ENCODE peak calls at places on chromosome 1, in four cellular contexts. One of them, this sample, is unnamed.

GRCh38 chr1:114113801-114114750 is 39.6 kb downstream of the SYT6 start:
- DNase-seq in vagina: no peak
- DNase-seq in stimulated activated CD8-positive, alpha-beta memory T cell treated with anti-CD3 and anti-CD28 coated beads, Interleukin-7, amount 100 ng/mL, for 1 hour: no peak
- DNase-seq in right atrium auricular region: no peak
- DNase-seq in this sample: no peak

GRCh38 chr1:19067187-19067911 is 110.9 kb upstream of the IFFO2 start:
- DNase-seq in vagina: no peak
- DNase-seq in stimulated activated CD8-positive, alpha-beta memory T cell treated with anti-CD3 and anti-CD28 coated beads, Interleukin-7, amount 100 ng/mL, for 1 hour: no peak
- DNase-seq in right atrium auricular region: no peak
- DNase-seq in this sample: no peak

GRCh38 chr1:149884433-149885363 is 14.7 kb upstream of the BOLA1 start:
- DNase-seq in vagina: no peak
- DNase-seq in stimulated activated CD8-positive, alpha-beta memory T cell treated with anti-CD3 and anti-CD28 coated beads, Interleukin-7, amount 100 ng/mL, for 1 hour: no peak
- DNase-seq in right atrium auricular region: peak
- DNase-seq in this sample: peak

GRCh38 chr1:151370211-151370911 is 2.1 kb downstream of the SELENBP1 start:
- DNase-seq in right atrium auricular region: peak
- DNase-seq in stimulated activated CD8-positive, alpha-beta memory T cell treated with anti-CD3 and anti-CD28 coated beads, Interleukin-7, amount 100 ng/mL, for 1 hour: no peak
- DNase-seq in vagina: no peak
- DNase-seq in this sample: no peak

GRCh38 chr1:241639653-241640148 is 468 bp downstream of the CHML start:
- DNase-seq in right atrium auricular region: no peak
- DNase-seq in vagina: no peak
- DNase-seq in stimulated activated CD8-positive, alpha-beta memory T cell treated with anti-CD3 and anti-CD28 coated beads, Interleukin-7, amount 100 ng/mL, for 1 hour: peak
- DNase-seq in this sample: no peak

GRCh38 chr1:235304549-235305451 is 23.2 kb downstream of the ARID4B start:
- DNase-seq in right atrium auricular region: no peak
- DNase-seq in vagina: no peak
- DNase-seq in stimulated activated CD8-positive, alpha-beta memory T cell treated with anti-CD3 and anti-CD28 coated beads, Interleukin-7, amount 100 ng/mL, for 1 hour: no peak
- DNase-seq in this sample: no peak

GRCh38 chr1:91803847-91804545 is 82.0 kb downstream of the TGFBR3 start:
- DNase-seq in stimulated activated CD8-positive, alpha-beta memory T cell treated with anti-CD3 and anti-CD28 coated beads, Interleukin-7, amount 100 ng/mL, for 1 hour: peak
- DNase-seq in right atrium auricular region: no peak
- DNase-seq in vagina: no peak
- DNase-seq in this sample: no peak

GRCh38 chr1:25576459-25577150 is 33.2 kb downstream of the LDLRAP1 start:
- DNase-seq in right atrium auricular region: no peak
- DNase-seq in stimulated activated CD8-positive, alpha-beta memory T cell treated with anti-CD3 and anti-CD28 coated beads, Interleukin-7, amount 100 ng/mL, for 1 hour: no peak
- DNase-seq in vagina: no peak
- DNase-seq in this sample: no peak

GRCh38 chr1:150281221-150281757 is 1.1 kb upstream of the CIART start:
- DNase-seq in right atrium auricular region: peak
- DNase-seq in stimulated activated CD8-positive, alpha-beta memory T cell treated with anti-CD3 and anti-CD28 coated beads, Interleukin-7, amount 100 ng/mL, for 1 hour: no peak
- DNase-seq in vagina: no peak
- DNase-seq in this sample: no peak

GRCh38 chr1:61338899-61339298 is 256.5 kb downstream of the NFIA start:
- DNase-seq in right atrium auricular region: no peak
- DNase-seq in vagina: no peak
- DNase-seq in stimulated activated CD8-positive, alpha-beta memory T cell treated with anti-CD3 and anti-CD28 coated beads, Interleukin-7, amount 100 ng/mL, for 1 hour: no peak
- DNase-seq in this sample: no peak